ENCODE peak calls at places on chromosomes 16 and 17, in eight cellular contexts. F, V, O, S, I, K, J and Y are unnamed samples. For H3K4me1, the result is how much of the 10 kb centered on the place peaks cover.

GRCh38 chr17:2191227-2191626 is 112.4 kb downstream of the SMG6 start:
- ATAC-seq in F (no peak), V (no peak), O (peak), S (no peak), I (no peak), K (no peak), J (no peak), Y (peak)

GRCh38 chr17:40793800-40794199 is 6.0 kb downstream of the KRT28 start:
- ATAC-seq in F (no peak), V (no peak), O (no peak), S (no peak), I (no peak), K (peak), J (no peak), Y (no peak)

GRCh38 chr16:23452221-23452571 is 793 bp downstream of the COG7 start:
- ATAC-seq in F (no peak), V (no peak), O (no peak), S (no peak), I (no peak), K (no peak), J (peak), Y (no peak)

GRCh38 chr17:69357701-69358100 is 30.8 kb upstream of the ABCA5 start:
- ATAC-seq in F (no peak), V (no peak), O (no peak), S (no peak), I (peak), K (no peak), J (no peak), Y (no peak)

GRCh38 chr16:67183-67791 is 5.1 kb downstream of the RHBDF1 start:
- ATAC-seq in F (no peak), V (no peak), O (no peak), S (no peak), I (peak), K (no peak), J (no peak), Y (no peak)

GRCh38 chr16:56102159-56102798 is 89.0 kb upstream of the GNAO1 start:
- ATAC-seq in F (no peak), V (no peak), O (peak), S (peak), I (peak), K (peak), J (peak), Y (peak)

GRCh38 chr17:61443475-61443882 is 8.7 kb upstream of the TBX4 start:
- ATAC-seq in F (no peak), V (no peak), O (no peak), S (no peak), I (no peak), K (no peak), J (no peak), Y (no peak)

GRCh38 chr16:4290236-4290830 is 17.5 kb upstream of the TFAP4 start:
- ATAC-seq in F (no peak), V (no peak), O (no peak), S (peak), I (peak), K (peak), J (peak), Y (no peak)

GRCh38 chr17:35630530-35631148 is 43.5 kb downstream of the AP2B1 start:
- ATAC-seq in F (no peak), V (no peak), O (no peak), S (peak), I (peak), K (no peak), J (no peak), Y (no peak)

GRCh38 chr16:71537643-71538042 is 11.4 kb downstream of the CHST4 start:
- ATAC-seq in F (peak), V (peak), O (no peak), S (peak), I (peak), K (peak), J (peak), Y (no peak)

GRCh38 chr17:859461-860195 is 77.5 kb downstream of the MRM3 start:
- ATAC-seq in F (no peak), V (no peak), O (peak), S (peak), I (no peak), K (no peak), J (no peak), Y (no peak)

GRCh38 chr16:49355923-49356665 is 17.5 kb upstream of the C16orf78 start:
- ATAC-seq in F (no peak), V (no peak), O (peak), S (no peak), I (no peak), K (no peak), J (no peak), Y (peak)

GRCh38 chr16:2493608-2494007 is 18.7 kb downstream of the TBC1D24 start:
- ATAC-seq in F (no peak), V (no peak), O (no peak), S (no peak), I (no peak), K (peak), J (peak), Y (no peak)

GRCh38 chr16:22233050-22233405 is 26.9 kb downstream of the EEF2K start:
- ATAC-seq in F (no peak), V (no peak), O (no peak), S (no peak), I (peak), K (no peak), J (no peak), Y (no peak)

GRCh38 chr17:55496094-55496881 is 15.0 kb downstream of the SMIM36 start:
- ATAC-seq in F (no peak), V (no peak), O (peak), S (peak), I (peak), K (peak), J (peak), Y (peak)

GRCh38 chr17:57924677-57925076 is 30.5 kb downstream of the CUEDC1 start:
- ATAC-seq in F (no peak), V (no peak), O (peak), S (no peak), I (no peak), K (no peak), J (no peak), Y (no peak)

GRCh38 chr17:79506955-79507354 is 103.9 kb downstream of the RBFOX3 start:
- ATAC-seq in F (no peak), V (no peak), O (no peak), S (no peak), I (no peak), K (no peak), J (no peak), Y (no peak)
- H3K4me1 ChIP-seq in F (under half), V (under half), O (under half), S (under half), I (under half), K (under half), J (under half), Y (under half)

DNA sequence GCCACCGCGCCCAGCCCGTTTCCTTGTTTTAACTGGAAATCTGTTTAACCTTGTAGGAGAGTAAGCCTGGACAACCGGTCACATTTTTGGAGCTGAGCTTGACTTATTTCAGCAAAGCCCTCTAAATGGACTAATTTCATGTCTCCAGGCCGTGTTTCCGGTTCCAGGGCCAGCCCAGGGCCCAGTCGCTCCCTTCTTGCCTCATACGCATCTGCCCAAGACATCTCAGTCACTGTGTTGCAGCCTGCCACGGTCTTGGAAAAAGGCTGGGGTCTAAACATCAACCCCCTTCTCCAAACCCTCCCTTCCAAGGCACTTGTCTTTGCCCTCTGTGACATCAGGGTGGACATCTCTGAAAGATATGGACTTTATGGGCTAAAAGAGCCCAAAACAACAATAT is 18.9 kb downstream of the PLEKHG4 start:
- ATAC-seq in F (no peak), V (no peak), O (no peak), S (no peak), I (no peak), K (no peak), J (no peak), Y (no peak)
- H3K27ac ChIP-seq in F (no peak), V (no peak), O (no peak), S (no peak), I (no peak), K (no peak), J (no peak), Y (no peak)

GRCh38 chr17:12022310-12022709 is 1.6 kb downstream of the MAP2K4 start:
- ATAC-seq in F (no peak), V (no peak), O (no peak), S (no peak), I (no peak), K (no peak), J (no peak), Y (no peak)
- H3K4me1 ChIP-seq in F (under half), V (under half), O (under half), S (under half), I (under half), K (under half), J (under half), Y (under half)

GRCh38 chr17:39401412-39402278 is at the start of gene FBXL20:
- ATAC-seq in F (peak), V (peak), O (peak), S (peak), I (peak), K (peak), J (peak), Y (peak)

GRCh38 chr17:39402890-39403605 is 1.6 kb upstream of the FBXL20 start:
- ATAC-seq in F (no peak), V (no peak), O (no peak), S (no peak), I (no peak), K (no peak), J (no peak), Y (no peak)

GRCh38 chr17:39406951-39407350 is 5.5 kb upstream of the FBXL20 start:
- ATAC-seq in F (no peak), V (no peak), O (no peak), S (no peak), I (no peak), K (no peak), J (no peak), Y (no peak)

GRCh38 chr17:39402279-39402889 is 958 bp upstream of the FBXL20 start:
- ATAC-seq in F (peak), V (peak), O (peak), S (peak), I (peak), K (peak), J (peak), Y (peak)

GRCh38 chr17:39404542-39405378 is 3.3 kb upstream of the FBXL20 start:
- ATAC-seq in F (no peak), V (no peak), O (no peak), S (peak), I (no peak), K (no peak), J (no peak), Y (no peak)
- H3K27ac ChIP-seq in F (no peak), V (no peak), O (no peak), S (peak), I (no peak), K (no peak), J (no peak), Y (no peak)

DNA sequence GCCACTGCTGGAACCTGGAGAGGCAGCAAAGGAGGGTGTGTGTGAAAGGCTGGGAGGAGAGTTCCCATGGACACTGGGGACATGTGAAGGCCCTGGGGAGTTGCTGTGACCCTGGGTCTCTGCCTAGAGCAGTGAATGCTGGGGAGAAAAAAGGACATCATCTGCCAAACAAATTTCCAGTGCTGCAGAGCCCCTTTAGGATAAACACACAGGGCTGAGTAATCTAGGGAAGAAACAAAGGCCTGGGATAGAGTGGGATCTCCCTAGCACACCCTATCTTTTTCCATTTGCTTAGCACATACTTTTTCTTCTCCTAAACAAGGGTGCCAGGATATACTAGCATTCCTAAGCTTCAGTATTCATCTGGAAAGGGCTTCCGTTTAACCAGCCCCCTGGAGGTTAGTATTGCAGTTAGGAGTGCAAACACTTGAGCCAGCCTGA is 3.3 kb upstream of the HIGD1B start:
- ATAC-seq in F (no peak), V (no peak), O (peak), S (no peak), I (no peak), K (no peak), J (no peak), Y (no peak)
- H3K4me1 ChIP-seq in F (under half), V (under half), O (under half), S (under half), I (under half), K (under half), J (under half), Y (under half)

DNA sequence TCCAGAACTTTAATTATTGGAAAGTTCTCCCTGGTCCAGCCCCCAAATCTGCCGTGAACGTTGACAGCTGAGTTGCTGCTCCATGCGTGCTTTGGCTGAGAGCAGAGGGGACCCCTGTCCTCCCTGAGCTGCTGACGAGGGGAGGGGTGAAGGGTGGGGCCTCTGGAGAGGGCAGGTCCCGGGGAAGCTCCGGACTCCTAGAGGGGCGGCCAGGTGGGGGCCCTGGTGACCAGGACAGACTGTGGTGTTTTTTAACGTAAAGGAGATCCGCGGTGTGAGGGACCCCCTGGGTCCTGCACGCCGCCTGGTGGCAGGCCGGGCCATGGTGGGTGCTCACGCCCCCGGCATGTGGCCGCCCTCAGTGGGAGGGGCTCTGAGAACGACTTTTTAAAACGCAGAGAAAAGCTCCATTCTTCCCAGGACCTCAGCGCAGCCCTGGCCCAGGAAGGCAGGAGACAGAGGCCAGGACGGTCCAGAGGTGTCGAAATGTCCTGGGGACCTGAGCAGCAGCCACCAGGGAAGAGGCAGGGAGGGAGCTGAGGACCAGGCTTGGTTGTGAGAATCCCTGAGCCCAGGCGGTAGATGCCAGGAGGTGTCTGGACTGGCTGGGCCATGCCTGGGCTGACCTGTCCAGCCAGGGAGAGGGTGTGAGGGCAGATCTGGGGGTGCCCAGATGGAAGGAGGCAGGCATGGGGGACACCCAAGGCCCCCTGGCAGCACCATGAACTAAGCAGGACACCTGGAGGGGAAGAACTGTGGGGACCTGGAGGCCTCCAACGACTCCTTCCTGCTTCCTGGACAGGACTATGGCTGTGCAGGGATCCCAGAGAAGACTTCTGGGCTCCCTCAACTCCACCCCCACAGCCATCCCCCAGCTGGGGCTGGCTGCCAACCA is at the start of gene MC1R:
- ATAC-seq in F (peak), V (peak), O (peak), S (no peak), I (no peak), K (no peak), J (no peak), Y (no peak)
- H3K27ac ChIP-seq in F (no peak), V (peak), O (no peak), S (no peak), I (no peak), K (no peak), J (no peak), Y (no peak)

GRCh38 chr17:72714357-72714966 is 378.0 kb downstream of the SLC39A11 start:
- ATAC-seq in F (no peak), V (no peak), O (no peak), S (no peak), I (no peak), K (peak), J (no peak), Y (no peak)

GRCh38 chr17:72717276-72717675 is 375.2 kb downstream of the SLC39A11 start:
- ATAC-seq in F (no peak), V (no peak), O (no peak), S (no peak), I (no peak), K (no peak), J (no peak), Y (no peak)

GRCh38 chr17:72713701-72714100 is 378.8 kb downstream of the SLC39A11 start:
- ATAC-seq in F (no peak), V (no peak), O (no peak), S (no peak), I (no peak), K (no peak), J (no peak), Y (no peak)

GRCh38 chr17:72717676-72718075 is 374.8 kb downstream of the SLC39A11 start:
- ATAC-seq in F (no peak), V (no peak), O (no peak), S (no peak), I (no peak), K (no peak), J (no peak), Y (no peak)

DNA sequence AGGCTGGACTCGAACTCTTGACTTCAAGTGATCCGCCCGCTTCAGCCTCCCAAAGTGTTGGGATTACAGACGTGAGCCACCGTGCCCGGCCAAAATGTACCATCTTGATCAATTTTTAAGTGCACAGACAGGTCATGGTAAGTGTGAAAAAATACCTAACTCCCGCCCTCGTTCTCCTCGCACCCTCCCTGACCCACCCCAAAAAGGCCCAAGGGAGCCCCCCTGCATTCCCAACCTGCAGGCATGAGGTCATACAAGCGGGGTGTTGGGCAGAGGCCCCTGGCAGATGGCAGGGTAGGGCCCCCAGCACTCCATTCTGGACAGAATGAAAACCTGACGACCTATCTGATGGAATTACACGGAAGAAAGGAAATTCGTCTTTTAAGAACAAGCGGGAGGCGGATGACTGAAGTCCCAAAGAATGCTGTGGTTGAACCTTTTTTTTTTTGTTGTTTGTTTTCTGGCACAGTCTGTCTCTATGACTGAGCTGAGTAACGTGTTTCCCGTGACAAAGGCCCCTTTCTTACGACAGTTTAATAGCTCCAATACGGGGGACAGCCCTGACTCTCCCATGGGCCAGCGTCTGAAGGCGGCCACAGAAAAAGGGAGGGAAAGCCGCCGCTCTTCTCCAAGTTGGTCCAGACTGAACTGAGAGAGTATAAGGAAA is 376.4 kb downstream of the SLC39A11 start:
- ATAC-seq in F (no peak), V (no peak), O (peak), S (peak), I (no peak), K (no peak), J (peak), Y (no peak)
- H3K4me1 ChIP-seq in F (under half), V (under half), O (under half), S (under half), I (under half), K (under half), J (under half), Y (under half)

DNA sequence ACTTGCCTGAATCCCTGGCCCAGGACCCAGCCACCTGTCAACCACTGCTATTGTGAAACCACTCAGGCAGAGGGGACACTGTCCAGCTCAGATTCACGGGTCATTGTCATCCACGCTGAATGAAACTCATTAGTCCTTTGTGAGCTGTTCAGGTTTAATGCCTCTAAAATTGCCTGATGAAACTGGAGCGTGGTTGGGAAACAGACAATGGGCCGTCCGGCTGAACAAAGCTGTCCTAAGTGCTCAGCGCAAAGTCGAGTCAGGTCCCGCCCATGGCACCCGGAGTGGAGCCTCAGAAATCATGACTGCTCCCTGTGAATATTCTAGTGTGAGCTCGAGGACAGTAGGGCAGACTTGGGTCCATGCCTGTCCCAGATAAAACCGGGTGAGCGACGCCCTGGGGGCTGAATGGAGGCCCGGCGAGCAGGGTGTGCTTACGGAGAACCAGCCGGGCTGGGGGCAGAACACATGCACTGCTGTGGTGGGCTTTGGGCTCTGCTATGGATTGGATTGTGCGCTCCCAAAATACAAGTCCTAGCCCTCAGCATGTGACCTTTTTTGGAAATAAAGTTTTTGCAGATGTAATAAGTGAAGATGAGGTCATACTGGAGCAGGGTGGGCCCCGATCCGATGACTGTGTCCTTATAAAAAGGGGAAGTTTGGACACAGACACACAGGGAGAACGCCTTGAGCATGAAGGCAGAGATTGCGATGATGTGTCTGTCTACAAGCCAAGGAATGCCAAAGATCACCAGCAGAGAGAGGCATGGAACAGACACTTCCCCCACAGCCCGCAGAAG is 12.9 kb upstream of the CMIP start:
- ATAC-seq in F (no peak), V (no peak), O (peak), S (no peak), I (peak), K (peak), J (peak), Y (peak)
- H3K27ac ChIP-seq in F (no peak), V (peak), O (no peak), S (no peak), I (peak), K (no peak), J (no peak), Y (peak)

GRCh38 chr17:7379134-7379533 is 1.8 kb upstream of the TNK1 start:
- ATAC-seq in F (no peak), V (no peak), O (no peak), S (no peak), I (no peak), K (no peak), J (no peak), Y (no peak)

GRCh38 chr17:7370853-7371252 is 10.0 kb upstream of the TNK1 start:
- ATAC-seq in F (no peak), V (no peak), O (no peak), S (no peak), I (no peak), K (no peak), J (no peak), Y (no peak)

GRCh38 chr17:7380321-7380720 is 568 bp upstream of the TNK1 start:
- ATAC-seq in F (no peak), V (no peak), O (peak), S (no peak), I (peak), K (peak), J (peak), Y (peak)

DNA sequence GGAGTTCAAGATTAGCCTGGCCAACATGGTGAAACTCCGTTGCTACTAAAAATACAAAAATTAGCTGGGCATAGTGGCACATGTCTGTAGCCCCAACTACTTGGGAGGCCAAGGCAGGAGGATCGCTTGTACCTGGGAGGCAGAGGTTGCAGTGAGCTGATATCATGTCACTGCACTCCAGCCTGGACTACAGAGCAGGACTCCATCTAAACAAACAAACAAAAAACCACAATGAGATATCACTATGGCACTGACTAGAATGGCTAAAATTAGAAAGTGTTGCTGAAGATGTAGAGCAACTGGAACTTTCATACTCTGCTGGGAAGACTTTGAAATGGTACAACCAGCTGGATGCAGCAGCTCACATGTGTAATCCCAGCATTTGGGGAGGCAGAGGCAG is 6.5 kb upstream of the TNK1 start:
- ATAC-seq in F (no peak), V (no peak), O (no peak), S (no peak), I (no peak), K (no peak), J (no peak), Y (no peak)
- H3K4me1 ChIP-seq in F (under half), V (under half), O (under half), S (under half), I (under half), K (under half), J (under half), Y (under half)